ENCODE peak calls at places on chromosomes 2 and 18, in four cellular contexts. One of them, this sample, is unnamed.

GRCh38 chr2:16081316-16082200 is 141.2 kb downstream of the MYCN start:
- DNase-seq in K562: no peak
- DNase-seq in SK-N-SH: no peak
- DNase-seq in HCT116: no peak
- DNase-seq in this sample: no peak

GRCh38 chr18:13716916-13717315 is 9.4 kb downstream of the FAM210A start:
- DNase-seq in K562: no peak
- DNase-seq in SK-N-SH: no peak
- DNase-seq in HCT116: no peak
- DNase-seq in this sample: no peak

GRCh38 chr2:96824079-96824870 is 8.2 kb downstream of the CNNM3 start:
- DNase-seq in K562: no peak
- DNase-seq in SK-N-SH: no peak
- DNase-seq in HCT116: no peak
- DNase-seq in this sample: no peak

GRCh38 chr18:28729321-28729720 is 552.4 kb upstream of the CDH2 start:
- DNase-seq in K562: no peak
- DNase-seq in SK-N-SH: no peak
- DNase-seq in HCT116: no peak
- DNase-seq in this sample: no peak

GRCh38 chr2:43300781-43301586 is 74.6 kb upstream of the ZFP36L2 start:
- DNase-seq in K562: no peak
- DNase-seq in SK-N-SH: no peak
- DNase-seq in HCT116: no peak
- DNase-seq in this sample: no peak

GRCh38 chr18:79302120-79302519 is 93.6 kb upstream of the NFATC1 start:
- DNase-seq in K562: no peak
- DNase-seq in SK-N-SH: no peak
- DNase-seq in HCT116: no peak
- DNase-seq in this sample: peak; percentile 52

GRCh38 chr18:31454066-31454708 is 6.6 kb downstream of the DSG3 start:
- DNase-seq in K562: no peak
- DNase-seq in SK-N-SH: no peak
- DNase-seq in HCT116: peak; percentile 79
- DNase-seq in this sample: no peak

GRCh38 chr2:240441993-240442411 is 6.5 kb downstream of the GPC1 start:
- DNase-seq in K562: no peak
- DNase-seq in SK-N-SH: no peak
- DNase-seq in HCT116: no peak
- DNase-seq in this sample: no peak

GRCh38 chr2:205119141-205119540 is 563.2 kb upstream of the NRP2 start:
- DNase-seq in K562: no peak
- DNase-seq in SK-N-SH: no peak
- DNase-seq in HCT116: no peak
- DNase-seq in this sample: no peak

DNA sequence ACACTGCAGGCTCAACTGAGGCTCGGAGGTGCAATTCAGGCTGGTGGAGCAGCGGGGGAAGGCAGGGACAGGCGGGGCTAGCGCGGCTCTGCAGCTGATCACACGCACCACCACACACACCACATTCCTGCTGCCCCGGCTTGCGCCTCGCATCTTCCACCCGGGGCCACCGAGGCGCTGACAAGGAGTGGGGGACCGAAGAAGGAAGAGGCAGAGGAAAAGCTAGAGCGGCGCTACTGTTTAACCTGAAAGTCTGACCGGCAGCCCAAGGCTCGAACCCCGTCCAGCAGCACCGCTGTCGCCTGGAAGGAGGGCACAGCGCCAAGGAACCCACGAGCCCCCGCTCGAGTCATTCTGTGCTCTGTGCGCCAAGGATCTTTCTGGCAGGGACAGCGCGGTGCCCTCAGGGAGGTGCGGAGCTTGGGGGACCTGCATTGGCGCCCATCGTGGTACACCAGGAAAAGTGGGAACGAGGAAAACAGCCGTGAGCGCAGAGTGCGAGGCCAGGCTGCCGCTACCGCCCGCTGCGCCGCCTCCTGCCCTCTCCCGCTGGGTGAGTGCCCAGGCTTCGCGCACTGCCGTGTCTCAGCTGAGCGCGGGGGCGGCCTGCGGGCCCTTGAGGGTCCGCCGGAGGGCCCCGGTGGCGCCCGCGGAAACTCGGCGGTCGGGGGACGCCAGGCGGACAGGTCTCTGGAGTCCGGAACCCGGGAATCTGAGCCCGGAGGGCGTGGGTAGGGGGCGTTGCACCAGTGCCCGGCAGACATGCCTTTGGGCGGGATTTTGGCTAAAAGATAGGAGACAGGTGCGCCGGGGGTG is 865 bp upstream of the KCNJ3 start:
- DNase-seq in K562: no peak
- DNase-seq in SK-N-SH: peak; percentile 65
- DNase-seq in HCT116: no peak
- DNase-seq in this sample: peak; percentile 25
- TF ChIP-seq JUND in K562: no peak
- TF ChIP-seq JUND in SK-N-SH: no peak
- TF ChIP-seq JUND in HCT116: no peak
- TF ChIP-seq JUND in this sample: no peak

GRCh38 chr2:110873597-110874525 is 141.5 kb downstream of the ACOXL start:
- DNase-seq in K562: no peak
- DNase-seq in SK-N-SH: no peak
- DNase-seq in HCT116: no peak
- DNase-seq in this sample: no peak

GRCh38 chr2:110875384-110875725 is 143.0 kb downstream of the ACOXL start:
- DNase-seq in K562: no peak
- DNase-seq in SK-N-SH: no peak
- DNase-seq in HCT116: no peak
- DNase-seq in this sample: no peak

GRCh38 chr2:110873056-110873502 is 140.7 kb downstream of the ACOXL start:
- DNase-seq in K562: no peak
- DNase-seq in SK-N-SH: no peak
- DNase-seq in HCT116: no peak
- DNase-seq in this sample: no peak

GRCh38 chr2:110876167-110876999 is 144.0 kb downstream of the ACOXL start:
- DNase-seq in K562: peak; percentile 14
- DNase-seq in SK-N-SH: no peak
- DNase-seq in HCT116: no peak
- DNase-seq in this sample: no peak

GRCh38 chr2:110874565-110875383 is 142.4 kb downstream of the ACOXL start:
- DNase-seq in K562: peak; percentile 20
- DNase-seq in SK-N-SH: no peak
- DNase-seq in HCT116: no peak
- DNase-seq in this sample: no peak
- TF ChIP-seq JUND in K562: no peak
- TF ChIP-seq JUND in SK-N-SH: no peak
- TF ChIP-seq JUND in HCT116: no peak
- TF ChIP-seq JUND in this sample: no peak

GRCh38 chr18:3875961-3876360 is 426.0 kb downstream of the TGIF1 start:
- DNase-seq in K562: no peak
- DNase-seq in SK-N-SH: no peak
- DNase-seq in HCT116: no peak
- DNase-seq in this sample: no peak

GRCh38 chr18:3873211-3873610 is 423.2 kb downstream of the TGIF1 start:
- DNase-seq in K562: no peak
- DNase-seq in SK-N-SH: no peak
- DNase-seq in HCT116: no peak
- DNase-seq in this sample: no peak

GRCh38 chr18:3875376-3875775 is 425.4 kb downstream of the TGIF1 start:
- DNase-seq in K562: no peak
- DNase-seq in SK-N-SH: no peak
- DNase-seq in HCT116: no peak
- DNase-seq in this sample: no peak

GRCh38 chr18:3873698-3874495 is 423.9 kb downstream of the TGIF1 start:
- DNase-seq in K562: no peak
- DNase-seq in SK-N-SH: no peak
- DNase-seq in HCT116: no peak
- DNase-seq in this sample: no peak

GRCh38 chr18:3874593-3874992 is 424.6 kb downstream of the TGIF1 start:
- DNase-seq in K562: no peak
- DNase-seq in SK-N-SH: no peak
- DNase-seq in HCT116: no peak
- DNase-seq in this sample: no peak
- TF ChIP-seq JUND in K562: no peak
- TF ChIP-seq JUND in SK-N-SH: no peak
- TF ChIP-seq JUND in HCT116: no peak
- TF ChIP-seq JUND in this sample: no peak

GRCh38 chr2:52070665-52071064 is 1038.7 kb upstream of the NRXN1 start:
- DNase-seq in K562: no peak
- DNase-seq in SK-N-SH: no peak
- DNase-seq in HCT116: no peak
- DNase-seq in this sample: no peak

GRCh38 chr2:52072949-52073348 is 1041.0 kb upstream of the NRXN1 start:
- DNase-seq in K562: no peak
- DNase-seq in SK-N-SH: no peak
- DNase-seq in HCT116: no peak
- DNase-seq in this sample: no peak

GRCh38 chr2:52079602-52080001 is 1047.7 kb upstream of the NRXN1 start:
- DNase-seq in K562: no peak
- DNase-seq in SK-N-SH: no peak
- DNase-seq in HCT116: no peak
- DNase-seq in this sample: no peak

GRCh38 chr2:52077159-52077558 is 1045.2 kb upstream of the NRXN1 start:
- DNase-seq in K562: no peak
- DNase-seq in SK-N-SH: no peak
- DNase-seq in HCT116: no peak
- DNase-seq in this sample: no peak

GRCh38 chr2:52074139-52074719 is 1042.3 kb upstream of the NRXN1 start:
- DNase-seq in K562: no peak
- DNase-seq in SK-N-SH: peak; percentile 3
- DNase-seq in HCT116: no peak
- DNase-seq in this sample: no peak
- TF ChIP-seq JUND in K562: no peak
- TF ChIP-seq JUND in SK-N-SH: no peak
- TF ChIP-seq JUND in HCT116: no peak
- TF ChIP-seq JUND in this sample: no peak

GRCh38 chr2:12606472-12607000 is 110.2 kb upstream of the TRIB2 start:
- DNase-seq in K562: peak; percentile 33
- DNase-seq in SK-N-SH: peak; percentile 70
- DNase-seq in HCT116: no peak
- DNase-seq in this sample: no peak

GRCh38 chr2:12610314-12610713 is 106.4 kb upstream of the TRIB2 start:
- DNase-seq in K562: no peak
- DNase-seq in SK-N-SH: no peak
- DNase-seq in HCT116: no peak
- DNase-seq in this sample: no peak

GRCh38 chr2:12605366-12605765 is 111.4 kb upstream of the TRIB2 start:
- DNase-seq in K562: no peak
- DNase-seq in SK-N-SH: no peak
- DNase-seq in HCT116: no peak
- DNase-seq in this sample: no peak

GRCh38 chr2:12605936-12606335 is 110.8 kb upstream of the TRIB2 start:
- DNase-seq in K562: no peak
- DNase-seq in SK-N-SH: no peak
- DNase-seq in HCT116: no peak
- DNase-seq in this sample: no peak

GRCh38 chr2:12607971-12608370 is 108.8 kb upstream of the TRIB2 start:
- DNase-seq in K562: no peak
- DNase-seq in SK-N-SH: no peak
- DNase-seq in HCT116: no peak
- DNase-seq in this sample: no peak
- TF ChIP-seq JUND in K562: no peak
- TF ChIP-seq JUND in SK-N-SH: no peak
- TF ChIP-seq JUND in HCT116: no peak
- TF ChIP-seq JUND in this sample: no peak

DNA sequence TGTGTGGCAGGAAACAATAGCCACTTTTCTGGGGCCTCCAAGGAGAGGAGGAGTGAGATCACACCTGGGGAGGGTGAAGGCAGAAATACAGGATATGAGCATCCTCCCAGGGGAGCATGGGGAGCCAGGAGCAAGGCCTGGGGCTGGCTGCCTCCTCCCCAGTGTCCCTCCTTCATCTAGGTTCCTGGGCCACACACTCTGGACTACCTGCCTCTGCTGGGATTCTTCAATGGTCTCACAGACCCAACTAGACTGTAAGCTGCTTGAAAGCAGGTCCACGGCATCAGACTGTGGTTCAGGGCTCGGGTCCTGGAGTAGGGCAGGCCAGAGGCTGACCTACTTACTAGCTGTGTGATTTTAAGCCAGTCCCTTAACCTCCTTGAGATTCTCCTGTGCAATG is 94.0 kb downstream of the MCFD2 start:
- DNase-seq in K562: no peak
- DNase-seq in SK-N-SH: no peak
- DNase-seq in HCT116: no peak
- DNase-seq in this sample: no peak
- TF ChIP-seq JUND in K562: no peak
- TF ChIP-seq JUND in SK-N-SH: no peak
- TF ChIP-seq JUND in HCT116: no peak
- TF ChIP-seq JUND in this sample: no peak

DNA sequence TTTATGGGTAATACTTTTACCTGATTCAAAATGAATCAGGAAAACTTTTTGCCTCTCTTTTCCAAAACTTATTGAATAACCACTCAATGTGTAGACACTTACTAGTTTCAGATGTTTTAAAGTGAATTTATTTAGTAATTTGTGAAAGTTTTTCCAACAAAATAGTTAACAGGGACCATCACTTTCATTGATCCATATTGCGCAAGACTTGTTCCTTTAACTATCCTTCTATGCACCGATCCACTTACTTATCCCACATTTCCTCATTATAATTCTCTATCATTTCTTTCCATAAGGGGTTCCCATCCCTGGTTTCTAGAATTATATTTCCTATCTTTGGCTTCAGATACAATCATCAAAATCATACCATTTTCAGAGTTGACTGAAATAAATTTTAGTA is 48.3 kb downstream of the CDH19 start:
- DNase-seq in K562: no peak
- DNase-seq in SK-N-SH: no peak
- DNase-seq in HCT116: no peak
- DNase-seq in this sample: no peak
- TF ChIP-seq JUND in K562: no peak
- TF ChIP-seq JUND in SK-N-SH: no peak
- TF ChIP-seq JUND in HCT116: no peak
- TF ChIP-seq JUND in this sample: no peak